ENCODE peak calls at places on chromosomes 6 and 20, in ten cellular contexts. J is nephron progenitor cell, R is CD14-positive monocyte, G is osteoblast, I is uterus, K is psoas muscle, D is neural progenitor cell, V is esophagus squamous epithelium, Z is OCI-LY7, H is coronary artery. W is an unnamed sample.

GRCh38 chr20:8242066-8242465 is 110.0 kb downstream of the PLCB1 start:
- DNase-seq in J (no peak), D (no peak), I (no peak), K (no peak), R (no peak), G (no peak), Z (no peak), V (no peak), H (no peak), W (no peak)

GRCh38 chr20:46398963-46399362 is 7.5 kb downstream of the ELMO2 start:
- DNase-seq in D (no peak), J (no peak), G (no peak), I (no peak), K (no peak), V (no peak), H (no peak), R (no peak), Z (no peak), W (no peak)

GRCh38 chr6:15368186-15368585 is 122.3 kb downstream of the JARID2 start:
- DNase-seq in D (no peak), V (no peak), J (no peak), I (no peak), K (no peak), R (no peak), Z (no peak), H (no peak), G (no peak), W (no peak)

GRCh38 chr6:159961523-159961922 is 7.4 kb upstream of the IGF2R start:
- DNase-seq in D (no peak), I (no peak), H (no peak), Z (no peak), G (no peak), R (peak), V (no peak), K (no peak), J (no peak), W (no peak)

GRCh38 chr6:55758156-55758942 is 117.0 kb downstream of the BMP5 start:
- DNase-seq in D (no peak), Z (no peak), J (no peak), I (no peak), V (no peak), K (no peak), G (peak), R (no peak), H (no peak), W (no peak)

GRCh38 chr6:134240664-134241431 is 77.1 kb downstream of the SGK1 start:
- DNase-seq in K (peak), I (peak), V (peak), D (no peak), Z (peak), R (peak), J (no peak), G (no peak), H (no peak), W (peak)

GRCh38 chr6:51678905-51679620 is 408.4 kb downstream of the PKHD1 start:
- DNase-seq in V (no peak), K (no peak), G (no peak), D (no peak), R (no peak), J (no peak), H (no peak), I (no peak), Z (no peak), W (no peak)

GRCh38 chr6:27871919-27872633 is 40.1 kb downstream of the OR2B2 start:
- DNase-seq in Z (peak), R (peak), V (peak), G (peak), K (no peak), J (peak), D (peak), H (no peak), I (peak), W (no peak)

GRCh38 chr20:45337367-45338120 is 10.7 kb downstream of the SDC4 start:
- DNase-seq in V (no peak), I (peak), J (no peak), Z (no peak), D (no peak), H (peak), G (peak), K (peak), R (no peak), W (peak)

GRCh38 chr6:1593286-1593957 is 16.3 kb upstream of the FOXC1 start:
- DNase-seq in H (no peak), I (no peak), R (peak), Z (no peak), K (no peak), G (peak), J (no peak), V (no peak), D (no peak), W (no peak)

GRCh38 chr6:33742092-33742491 is 4.6 kb downstream of the IP6K3 start:
- DNase-seq in I (no peak), D (no peak), R (no peak), H (no peak), J (no peak), G (no peak), K (peak), V (no peak), Z (no peak), W (no peak)

GRCh38 chr6:118705799-118706481 is 54.5 kb upstream of the CEP85L start:
- DNase-seq in G (no peak), H (no peak), R (no peak), V (no peak), K (peak), J (no peak), I (peak), Z (no peak), D (peak), W (no peak)

GRCh38 chr6:126539022-126539421 is 199.1 kb downstream of the CENPW start:
- DNase-seq in J (no peak), R (no peak), V (no peak), I (no peak), H (no peak), Z (no peak), G (peak), D (no peak), K (no peak), W (no peak)

GRCh38 chr20:46959081-46959692 is 64.5 kb downstream of the EYA2 start:
- DNase-seq in Z (no peak), H (no peak), R (no peak), G (peak), I (no peak), D (no peak), K (no peak), J (no peak), V (no peak), W (no peak)

GRCh38 chr6:101393291-101394251 is at the start of gene GRIK2:
- DNase-seq in H (no peak), I (no peak), J (peak), D (peak), V (no peak), R (no peak), G (peak), Z (no peak), K (peak), W (no peak)

GRCh38 chr6:109082178-109082577 is 12.5 kb downstream of the SESN1 start:
- DNase-seq in V (no peak), H (no peak), K (no peak), R (no peak), J (no peak), Z (peak), I (no peak), G (peak), D (no peak), W (no peak)

GRCh38 chr20:20411382-20411781 is 43.5 kb downstream of the INSM1 start:
- DNase-seq in R (no peak), I (no peak), G (no peak), Z (no peak), J (no peak), H (no peak), V (no peak), D (peak), K (no peak), W (no peak)

GRCh38 chr6:140427842-140428241 is 1053.4 kb upstream of the CITED2 start:
- DNase-seq in Z (peak), H (no peak), D (no peak), R (no peak), G (no peak), K (no peak), J (no peak), V (no peak), I (no peak), W (no peak)

GRCh38 chr20:45300961-45301360 is 5.7 kb upstream of the RBPJL start:
- DNase-seq in Z (peak), D (peak), V (no peak), K (no peak), R (no peak), J (peak), H (no peak), I (no peak), G (peak), W (no peak)

GRCh38 chr6:142900467-142900961 is 44.5 kb downstream of the HIVEP2 start:
- DNase-seq in Z (no peak), R (no peak), I (no peak), J (peak), H (no peak), V (no peak), D (no peak), G (no peak), K (no peak), W (no peak)

GRCh38 chr6:82237013-82237412 is 10.5 kb downstream of the IBTK start:
- DNase-seq in R (no peak), G (no peak), D (no peak), I (no peak), K (no peak), Z (no peak), V (no peak), J (no peak), H (no peak), W (no peak)

GRCh38 chr6:161564951-161565350 is 291.1 kb upstream of the AGPAT4 start:
- DNase-seq in R (no peak), Z (no peak), D (no peak), V (no peak), I (no peak), G (no peak), H (no peak), K (no peak), J (no peak), W (no peak)

GRCh38 chr20:48850681-48851299 is 23.0 kb upstream of the PREX1 start:
- DNase-seq in G (no peak), V (no peak), I (no peak), K (no peak), Z (no peak), D (no peak), J (no peak), R (no peak), H (no peak), W (no peak)

GRCh38 chr6:151808331-151809241 is 1.1 kb downstream of the ESR1 start:
- DNase-seq in R (no peak), J (peak), Z (no peak), I (peak), K (peak), G (no peak), D (peak), H (no peak), V (no peak), W (no peak)

GRCh38 chr20:237479-237878 is 10.4 kb downstream of the DEFB129 start:
- DNase-seq in H (no peak), D (no peak), V (no peak), R (peak), G (no peak), J (no peak), K (no peak), Z (no peak), I (no peak), W (no peak)

GRCh38 chr20:237918-238317 is 10.9 kb downstream of the DEFB129 start:
- DNase-seq in H (no peak), I (no peak), V (no peak), J (no peak), G (no peak), K (no peak), D (no peak), R (no peak), Z (no peak), W (no peak)

DNA sequence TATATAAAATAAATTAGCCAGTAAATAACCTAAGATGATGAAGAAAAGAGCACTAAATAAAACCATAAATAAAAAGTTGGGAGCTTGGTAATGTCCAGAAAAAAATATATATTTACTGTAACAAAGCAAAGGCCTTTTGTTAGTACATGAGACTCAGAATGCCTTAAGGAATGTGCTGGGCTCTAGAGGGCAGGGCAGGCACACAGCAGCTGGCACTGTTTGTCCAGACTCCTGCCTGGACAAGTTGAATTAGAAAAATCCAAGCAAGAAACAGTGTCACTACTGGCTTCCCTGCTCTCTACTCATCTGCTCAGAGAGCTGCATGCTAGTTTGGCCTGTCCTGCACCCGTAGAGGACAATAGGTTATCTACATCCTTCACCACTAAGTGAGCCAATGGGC is 8.8 kb downstream of the DEFB129 start:
- DNase-seq in Z (no peak), R (no peak), I (no peak), K (no peak), V (no peak), D (peak), G (peak), H (no peak), J (no peak), W (no peak)
- TF ChIP-seq CTCF in Z (peak), R (no peak), I (no peak), K (no peak), V (no peak), D (peak), G (peak), H (no peak), J (no peak), W (no peak)

DNA sequence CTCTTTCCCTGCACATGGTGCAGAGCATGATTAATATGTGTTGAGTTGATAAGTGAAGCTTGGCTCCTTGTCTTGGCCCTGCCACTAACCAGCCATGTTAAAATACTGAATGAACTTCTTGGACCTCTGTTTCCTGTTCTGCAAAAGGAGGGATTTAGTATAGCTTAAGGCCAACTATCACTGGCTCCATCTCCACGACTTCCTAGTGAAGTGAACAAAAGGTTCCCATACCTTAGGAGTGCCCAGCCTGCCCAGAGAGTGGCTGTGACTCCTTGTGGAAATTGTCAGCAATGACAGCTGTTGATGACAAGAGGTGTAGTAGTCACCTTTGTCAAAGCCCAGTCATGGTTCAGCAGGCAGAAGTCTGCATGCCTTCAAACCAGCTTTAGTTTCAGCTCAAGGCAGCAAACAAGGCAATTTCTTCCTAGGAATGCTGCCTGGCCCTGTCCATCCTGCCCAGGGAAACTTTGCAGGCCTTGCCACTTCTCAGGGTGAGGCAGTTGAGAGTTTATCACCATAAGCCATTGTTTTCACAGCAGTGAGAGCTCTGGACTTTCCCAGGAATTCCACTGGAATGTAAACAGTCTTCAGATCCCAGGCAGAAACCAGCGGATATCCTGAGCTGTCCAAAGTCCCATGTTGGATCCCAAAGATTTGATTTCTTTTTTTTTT is 169.7 kb upstream of the TNFAIP3 start:
- DNase-seq in V (no peak), G (peak), D (peak), H (no peak), Z (no peak), J (peak), I (no peak), R (no peak), K (no peak), W (no peak)
- TF ChIP-seq CTCF in V (no peak), G (no peak), D (no peak), H (no peak), Z (no peak), J (no peak), I (no peak), R (no peak), K (no peak), W (no peak)

DNA sequence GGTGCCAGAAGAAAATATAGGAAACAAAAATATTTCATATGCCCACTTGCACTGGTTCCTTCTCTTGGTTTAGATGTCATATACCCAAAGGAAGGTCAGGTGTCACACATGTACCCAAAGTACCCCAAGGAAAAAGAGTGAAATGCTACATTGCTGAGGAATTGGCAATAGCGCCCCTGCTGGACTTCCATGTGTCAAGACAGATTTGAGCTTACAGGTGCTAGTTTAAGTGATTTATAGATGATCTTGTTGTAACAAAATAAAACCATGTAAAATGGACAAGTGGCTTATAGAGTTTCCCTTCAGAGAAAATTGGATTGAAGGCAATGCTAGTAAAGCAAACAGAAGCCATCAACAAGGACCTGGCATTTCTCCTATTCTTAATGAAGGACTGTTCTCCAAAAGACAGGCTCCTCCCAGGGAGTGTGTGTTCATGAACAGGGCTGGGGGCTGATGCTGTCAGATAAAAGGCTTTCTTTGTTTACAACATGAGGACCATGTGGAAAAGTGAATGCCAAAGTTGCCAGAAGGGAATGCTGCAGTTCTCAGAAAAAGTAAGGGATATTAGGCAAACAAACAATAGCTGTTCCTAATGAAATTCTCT is 64.3 kb upstream of the PAK5 start:
- DNase-seq in K (no peak), J (peak), I (no peak), D (peak), V (no peak), H (no peak), R (no peak), G (no peak), Z (peak), W (no peak)
- TF ChIP-seq CTCF in K (no peak), J (peak), I (no peak), D (peak), V (no peak), H (no peak), R (peak), G (peak), Z (peak), W (no peak)

GRCh38 chr6:136600818-136601217 is 50.6 kb upstream of the MAP7 start:
- DNase-seq in Z (no peak), D (no peak), H (no peak), K (no peak), R (no peak), I (peak), G (peak), J (no peak), V (no peak), W (no peak)

GRCh38 chr6:136594671-136595070 is 44.4 kb upstream of the MAP7 start:
- DNase-seq in G (no peak), D (no peak), V (no peak), R (no peak), H (no peak), K (no peak), J (no peak), I (no peak), Z (no peak), W (no peak)

GRCh38 chr6:136604328-136604825 is 54.2 kb upstream of the MAP7 start:
- DNase-seq in H (no peak), G (no peak), D (no peak), J (no peak), R (no peak), V (no peak), Z (no peak), I (no peak), K (no peak), W (no peak)

GRCh38 chr6:136598048-136598447 is 47.8 kb upstream of the MAP7 start:
- DNase-seq in I (no peak), R (no peak), J (no peak), D (no peak), V (no peak), K (no peak), G (no peak), H (no peak), Z (no peak), W (no peak)

GRCh38 chr6:136599324-136600011 is 49.2 kb upstream of the MAP7 start:
- DNase-seq in R (no peak), H (no peak), V (no peak), G (no peak), J (no peak), D (no peak), K (peak), Z (no peak), I (no peak), W (no peak)
- TF ChIP-seq CTCF in R (no peak), H (no peak), V (no peak), G (no peak), J (no peak), D (no peak), K (no peak), Z (no peak), I (no peak), W (no peak)

DNA sequence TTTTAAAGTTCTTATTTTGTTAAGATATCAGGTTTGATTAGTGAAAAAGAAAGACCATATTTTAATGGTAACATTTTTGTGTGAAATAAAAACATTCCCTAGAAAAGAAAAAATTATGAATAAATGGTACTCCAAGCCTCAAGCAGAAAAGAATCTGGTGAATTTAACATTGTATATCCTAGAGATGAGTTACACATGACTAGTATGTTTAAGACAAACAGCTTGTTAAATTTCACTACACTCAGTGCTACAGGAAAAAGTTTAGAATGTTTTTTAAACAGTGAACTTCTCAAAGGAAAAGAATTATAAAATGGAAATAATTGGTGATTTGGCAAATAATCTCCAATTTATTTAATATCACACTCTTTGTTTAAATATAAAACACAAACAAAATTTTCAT is 222.7 kb upstream of the MCHR2 start:
- DNase-seq in D (no peak), H (no peak), Z (no peak), G (no peak), I (no peak), J (no peak), V (no peak), K (no peak), R (no peak), W (no peak)
- TF ChIP-seq CTCF in D (no peak), H (no peak), Z (no peak), G (no peak), I (no peak), J (no peak), V (no peak), K (no peak), R (no peak), W (no peak)

GRCh38 chr20:316316-317068 is 8.9 kb upstream of the SOX12 start:
- DNase-seq in D (no peak), G (no peak), I (no peak), H (no peak), R (no peak), J (no peak), K (no peak), V (no peak), Z (no peak), W (no peak)
- TF ChIP-seq CTCF in D (no peak), G (no peak), I (no peak), H (no peak), R (no peak), J (no peak), K (no peak), V (no peak), Z (no peak), W (no peak)

DNA sequence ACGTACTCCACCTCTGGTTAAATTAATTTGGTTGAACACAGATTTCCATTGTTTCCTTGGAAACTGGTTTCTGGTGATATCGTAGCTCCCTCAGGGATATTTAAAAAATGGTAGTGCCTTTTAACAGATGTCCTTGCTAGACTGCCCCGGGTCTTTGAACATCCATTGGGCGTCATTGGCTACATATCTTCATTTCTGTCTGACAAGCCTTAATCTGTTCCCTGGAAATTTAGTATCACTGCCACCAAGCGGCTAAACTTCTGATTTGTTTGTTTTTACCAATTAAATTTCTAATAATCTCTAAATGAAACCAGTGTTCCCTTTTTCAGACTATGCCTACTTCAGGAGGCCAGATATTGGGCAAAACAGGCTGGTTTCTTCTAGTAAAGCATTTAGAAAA is 249.3 kb downstream of the ZFAND3 start:
- DNase-seq in R (no peak), H (no peak), V (no peak), D (no peak), J (no peak), K (no peak), Z (no peak), G (no peak), I (no peak), W (no peak)
- TF ChIP-seq CTCF in R (no peak), H (no peak), V (no peak), D (no peak), J (no peak), K (no peak), Z (no peak), G (no peak), I (peak), W (no peak)

GRCh38 chr6:166595061-166595780 is 8.7 kb upstream of the RAMACL start:
- DNase-seq in R (no peak), K (no peak), G (peak), H (no peak), I (no peak), J (no peak), V (no peak), Z (no peak), D (no peak), W (no peak)
- TF ChIP-seq CTCF in R (no peak), K (no peak), G (no peak), H (no peak), I (no peak), J (no peak), V (no peak), Z (no peak), D (no peak), W (no peak)

GRCh38 chr20:35314460-35315198 is 22.4 kb upstream of the FAM83C start:
- DNase-seq in D (no peak), Z (no peak), G (no peak), J (no peak), K (no peak), H (no peak), V (no peak), R (no peak), I (no peak), W (no peak)
- TF ChIP-seq CTCF in D (no peak), Z (no peak), G (no peak), J (no peak), K (no peak), H (no peak), V (no peak), R (no peak), I (no peak), W (no peak)

W was measured in thoracic aorta.